ENCODE peak calls at places on chromosomes 13 and 19, in six cellular contexts. G is osteoblast; K is aorta; C is CD8-positive, alpha-beta memory T cell; V is Peyer's patch; X is lung. D is an unnamed sample. For H3K9me3, the result is how much of the 10 kb centered on the place peaks cover.

GRCh38 chr19:18292460-18292809 is 11.0 kb upstream of the JUND start:
- DNase-seq in G (no peak), V (no peak), C (no peak), X (no peak), K (no peak), D (no peak)

GRCh38 chr13:94323746-94324408 is 155.6 kb downstream of the DCT start:
- DNase-seq in X (no peak), G (no peak), C (no peak), V (no peak), K (no peak), D (no peak)

GRCh38 chr19:1027953-1028902 is 1.8 kb downstream of the CNN2 start:
- DNase-seq in X (peak), V (peak), G (peak), K (peak), C (peak), D (peak)

GRCh38 chr13:67143544-67144115 is 86.5 kb downstream of the PCDH9 start:
- DNase-seq in G (no peak), X (no peak), C (no peak), K (no peak), V (no peak), D (no peak)

GRCh38 chr19:7850975-7851622 is 21.1 kb downstream of the EVI5L start:
- DNase-seq in C (no peak), G (peak), V (peak), K (no peak), X (no peak), D (no peak)

GRCh38 chr13:98517576-98518310 is 59.2 kb downstream of the STK24 start:
- DNase-seq in K (no peak), V (no peak), C (peak), X (no peak), G (no peak), D (no peak)

GRCh38 chr19:16372065-16372915 is 47.7 kb downstream of the KLF2 start:
- DNase-seq in G (no peak), V (peak), C (no peak), X (no peak), K (no peak), D (no peak)

GRCh38 chr19:10612515-10613119 is 12.7 kb upstream of the SLC44A2 start:
- DNase-seq in C (no peak), G (no peak), V (peak), X (peak), K (peak), D (no peak)

GRCh38 chr13:29103036-29103800 is 283.1 kb downstream of the MTUS2 start:
- DNase-seq in G (no peak), K (no peak), C (no peak), X (no peak), V (no peak), D (no peak)

GRCh38 chr13:29434217-29434940 is 161.1 kb downstream of the SLC7A1 start:
- DNase-seq in V (no peak), X (no peak), K (no peak), G (no peak), C (no peak), D (no peak)

GRCh38 chr19:41288898-41289505 is 21.0 kb upstream of the CCDC97 start:
- DNase-seq in C (no peak), V (no peak), K (no peak), G (no peak), X (no peak), D (no peak)

GRCh38 chr13:63156816-63157215 is 1741.2 kb upstream of the PCDH20 start:
- DNase-seq in G (no peak), V (no peak), X (no peak), K (no peak), C (no peak), D (no peak)

GRCh38 chr13:49731766-49732165 is 40.5 kb upstream of the EBPL start:
- DNase-seq in K (no peak), X (no peak), V (no peak), G (peak), C (no peak), D (peak)

GRCh38 chr13:70723732-70724131 is 615.5 kb upstream of the KLHL1 start:
- DNase-seq in K (no peak), V (no peak), G (no peak), X (no peak), C (no peak), D (peak)

GRCh38 chr19:19010551-19010950 is 22.8 kb downstream of the SUGP2 start:
- DNase-seq in V (no peak), C (no peak), K (peak), G (no peak), X (no peak), D (no peak)

GRCh38 chr13:32164622-32165268 is 133.2 kb downstream of the FRY start:
- DNase-seq in V (no peak), G (peak), C (no peak), X (peak), K (no peak), D (peak)

GRCh38 chr19:42092350-42092749 is 16.4 kb downstream of the ZNF574 start:
- DNase-seq in G (peak), K (no peak), V (no peak), X (no peak), C (no peak), D (no peak)

GRCh38 chr13:30119476-30119875 is 187.9 kb downstream of the KATNAL1 start:
- DNase-seq in K (no peak), V (no peak), C (no peak), X (no peak), G (peak), D (peak)

GRCh38 chr13:105030851-105031250 is 1504.6 kb downstream of the EFNB2 start:
- DNase-seq in K (no peak), G (no peak), C (no peak), V (no peak), X (no peak), D (no peak)

GRCh38 chr13:51769455-51770127 is 34.4 kb downstream of the DHRS12 start:
- DNase-seq in X (no peak), K (no peak), C (no peak), G (peak), V (peak), D (peak)

GRCh38 chr19:20558011-20558410 is 7.6 kb downstream of the ZNF737 start:
- DNase-seq in X (no peak), V (no peak), G (no peak), K (no peak), C (no peak), D (no peak)

GRCh38 chr13:76210262-76210661 is 574.1 kb downstream of the LMO7 start:
- DNase-seq in X (peak), K (no peak), V (no peak), C (no peak), G (no peak), D (no peak)

GRCh38 chr13:84455143-84455905 is 573.0 kb upstream of the SLITRK1 start:
- DNase-seq in G (no peak), X (no peak), C (no peak), K (no peak), V (no peak), D (no peak)

GRCh38 chr19:9819590-9819898 is 665 bp upstream of the FBXL12 start:
- DNase-seq in X (no peak), V (no peak), K (no peak), G (no peak), C (no peak), D (no peak)

GRCh38 chr13:43316997-43317396 is 293.6 kb downstream of the DNAJC15 start:
- DNase-seq in K (peak), G (peak), X (no peak), C (no peak), V (no peak), D (peak)

GRCh38 chr13:31208554-31209122 is 8.9 kb downstream of the B3GLCT start:
- DNase-seq in V (no peak), X (no peak), G (no peak), C (no peak), K (no peak), D (no peak)

GRCh38 chr19:18233224-18233825 is 7.1 kb upstream of the PDE4C start:
- DNase-seq in G (peak), C (peak), V (peak), K (peak), X (no peak), D (peak)

GRCh38 chr13:111537843-111538499 is 217.5 kb downstream of the TEX29 start:
- DNase-seq in X (no peak), C (no peak), K (no peak), V (no peak), G (no peak), D (no peak)

GRCh38 chr19:30908262-30908771 is 440.9 kb downstream of the TSHZ3 start:
- DNase-seq in K (no peak), V (no peak), G (no peak), C (no peak), X (no peak), D (no peak)

GRCh38 chr19:58047672-58048071 is 11.4 kb upstream of the ZNF135 start:
- DNase-seq in C (no peak), K (no peak), G (peak), X (no peak), V (no peak), D (no peak)

GRCh38 chr19:58046856-58047255 is 12.2 kb upstream of the ZNF135 start:
- DNase-seq in K (no peak), V (no peak), C (no peak), G (peak), X (no peak), D (no peak)

GRCh38 chr19:58044391-58044790 is 10.6 kb downstream of the ZSCAN1 start:
- DNase-seq in G (no peak), C (no peak), K (no peak), X (no peak), V (no peak), D (no peak)

GRCh38 chr19:58044886-58045285 is 11.1 kb downstream of the ZSCAN1 start:
- DNase-seq in K (no peak), G (peak), X (no peak), C (no peak), V (no peak), D (no peak)

DNA sequence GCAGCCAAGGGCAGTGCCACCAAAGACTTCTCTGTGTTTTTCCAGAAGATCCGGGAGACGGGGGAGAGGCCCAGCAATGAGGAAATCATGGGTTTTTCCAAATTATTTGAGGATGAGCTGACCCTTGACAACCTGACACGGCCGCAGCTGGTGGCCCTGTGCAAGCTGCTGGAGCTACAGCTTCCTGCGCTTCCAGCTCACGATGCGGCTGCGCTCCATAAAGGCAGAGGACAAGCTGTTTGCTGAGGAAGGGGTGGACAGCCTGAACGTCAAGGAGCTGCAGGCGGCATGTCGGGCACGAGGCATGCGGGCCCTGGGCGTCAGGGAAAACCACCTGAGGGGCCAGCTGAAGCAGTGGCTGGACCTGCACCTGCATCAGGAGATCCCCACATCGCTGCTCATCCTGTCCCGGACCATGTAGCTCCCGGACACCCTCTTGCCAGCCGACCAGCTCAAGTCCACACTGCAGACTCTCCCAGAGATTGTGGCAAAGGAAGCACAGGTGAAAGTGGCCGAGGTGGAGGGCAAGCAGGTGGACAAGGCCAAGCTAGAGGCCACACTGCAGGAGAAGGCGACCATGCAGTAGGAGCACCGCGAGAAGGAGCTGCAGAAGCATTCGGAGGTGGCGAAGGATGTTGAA is 11.7 kb downstream of the ZSCAN1 start:
- DNase-seq in K (no peak), G (peak), X (no peak), V (no peak), C (no peak), D (no peak)
- H3K9me3 ChIP-seq in K (under half), G (under half), X (half or more), V (under half), C (under half), D (under half)

GRCh38 chr13:102040812-102041211 is 361.0 kb downstream of the FGF14 start:
- DNase-seq in C (no peak), X (no peak), V (no peak), K (no peak), G (no peak), D (no peak)

GRCh38 chr13:102039264-102039663 is 362.6 kb downstream of the FGF14 start:
- DNase-seq in V (no peak), G (no peak), X (no peak), K (no peak), C (no peak), D (no peak)

GRCh38 chr13:102042746-102043145 is 359.1 kb downstream of the FGF14 start:
- DNase-seq in C (no peak), X (no peak), G (no peak), V (no peak), K (no peak), D (no peak)

GRCh38 chr13:102038787-102039186 is 363.1 kb downstream of the FGF14 start:
- DNase-seq in C (no peak), V (no peak), K (no peak), X (no peak), G (no peak), D (no peak)

GRCh38 chr13:102041544-102041943 is 360.3 kb downstream of the FGF14 start:
- DNase-seq in C (no peak), G (no peak), V (no peak), K (no peak), X (no peak), D (no peak)
- H3K9me3 ChIP-seq in C (under half), G (under half), V (under half), K (under half), X (under half), D (under half)

GRCh38 chr19:11692127-11692790 is 46.5 kb downstream of the ZNF823 start:
- DNase-seq in X (no peak), C (no peak), G (no peak), K (no peak), V (no peak), D (no peak)
- H3K9me3 ChIP-seq in X (under half), C (under half), G (under half), K (under half), V (under half), D (under half)

GRCh38 chr19:53657778-53658177 is 26.0 kb downstream of the DPRX start:
- DNase-seq in X (no peak), V (no peak), C (no peak), K (no peak), G (no peak), D (no peak)

GRCh38 chr19:53652476-53652875 is 20.7 kb downstream of the DPRX start:
- DNase-seq in G (no peak), K (no peak), C (no peak), V (no peak), X (no peak), D (no peak)

GRCh38 chr19:53657330-53657729 is 25.5 kb downstream of the DPRX start:
- DNase-seq in X (no peak), V (no peak), G (no peak), K (no peak), C (no peak), D (no peak)

GRCh38 chr19:53659292-53659691 is 27.5 kb downstream of the DPRX start:
- DNase-seq in G (no peak), K (no peak), C (no peak), V (no peak), X (no peak), D (peak)

GRCh38 chr19:53655042-53655665 is 23.4 kb downstream of the DPRX start:
- DNase-seq in X (no peak), V (no peak), K (no peak), C (no peak), G (no peak), D (no peak)
- H3K9me3 ChIP-seq in X (under half), V (under half), K (under half), C (under half), G (under half), D (under half)

DNA sequence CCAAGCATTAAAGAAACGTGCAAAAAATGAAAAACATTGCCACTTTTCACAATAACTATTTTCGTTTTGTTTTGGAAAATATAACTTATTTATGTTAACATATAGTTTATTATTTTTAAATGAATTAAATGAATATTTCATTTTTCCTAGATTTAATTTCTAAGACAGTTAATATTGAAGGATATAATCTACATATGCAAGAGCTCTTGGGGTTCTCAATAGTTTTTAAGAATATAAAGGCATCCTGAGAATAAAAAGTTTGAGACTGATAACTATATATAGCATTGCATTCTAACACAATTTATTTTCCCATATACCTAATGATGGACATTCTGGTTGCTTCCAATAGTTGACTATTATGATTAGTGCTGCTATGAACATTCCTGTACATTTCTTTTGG is 19.9 kb downstream of the ZNF461 start:
- DNase-seq in X (no peak), K (no peak), V (no peak), G (no peak), C (no peak), D (no peak)
- H3K9me3 ChIP-seq in X (half or more), K (under half), V (half or more), G (under half), C (under half), D (half or more)

D was measured in adipocyte.